ENCODE peak calls at places on chromosomes 6 and 20, in four cellular contexts. A, B, E and X are unnamed samples.

GRCh38 chr6:35485402-35485877 is 11.4 kb downstream of the TEAD3 start:
- DNase-seq in A (peak; percentile 65), B (no peak), E (no peak), X (no peak)

GRCh38 chr6:25925808-25926325 is 4.6 kb downstream of the SLC17A2 start:
- DNase-seq in E (no peak), B (no peak), A (no peak), X (no peak)

GRCh38 chr6:127186889-127187288 is 68.4 kb downstream of the RSPO3 start:
- DNase-seq in E (peak; percentile 28), A (peak; percentile 66), B (peak; percentile 78), X (no peak)

GRCh38 chr6:71080793-71081192 is 123.9 kb upstream of the B3GAT2 start:
- DNase-seq in E (no peak), B (no peak), A (no peak), X (no peak)

GRCh38 chr6:53926505-53926904 is 131.7 kb downstream of the LRRC1 start:
- DNase-seq in E (no peak), B (no peak), A (no peak), X (no peak)

GRCh38 chr6:11043961-11044711 is at the start of gene ELOVL2:
- DNase-seq in E (peak; percentile 66), A (peak; percentile 25), B (peak; percentile 47), X (peak; percentile 61)

GRCh38 chr6:22349051-22349450 is 52.2 kb upstream of the PRL start:
- DNase-seq in B (no peak), E (no peak), A (no peak), X (no peak)

GRCh38 chr20:53940883-53941546 is 129.4 kb downstream of the BCAS1 start:
- DNase-seq in E (peak; percentile 45), A (peak; percentile 84), B (peak; percentile 37), X (no peak)

GRCh38 chr6:34093206-34093605 is 52.7 kb downstream of the GRM4 start:
- DNase-seq in A (no peak), E (no peak), B (no peak), X (no peak)
- TF ChIP-seq CTCF in A (no peak), E (no peak), B (no peak), X (no peak)

GRCh38 chr6:100379386-100379785 is 85.3 kb downstream of the SIM1 start:
- DNase-seq in E (no peak), A (no peak), B (no peak), X (no peak)
- TF ChIP-seq CTCF in E (no peak), A (no peak), B (no peak), X (no peak)

DNA sequence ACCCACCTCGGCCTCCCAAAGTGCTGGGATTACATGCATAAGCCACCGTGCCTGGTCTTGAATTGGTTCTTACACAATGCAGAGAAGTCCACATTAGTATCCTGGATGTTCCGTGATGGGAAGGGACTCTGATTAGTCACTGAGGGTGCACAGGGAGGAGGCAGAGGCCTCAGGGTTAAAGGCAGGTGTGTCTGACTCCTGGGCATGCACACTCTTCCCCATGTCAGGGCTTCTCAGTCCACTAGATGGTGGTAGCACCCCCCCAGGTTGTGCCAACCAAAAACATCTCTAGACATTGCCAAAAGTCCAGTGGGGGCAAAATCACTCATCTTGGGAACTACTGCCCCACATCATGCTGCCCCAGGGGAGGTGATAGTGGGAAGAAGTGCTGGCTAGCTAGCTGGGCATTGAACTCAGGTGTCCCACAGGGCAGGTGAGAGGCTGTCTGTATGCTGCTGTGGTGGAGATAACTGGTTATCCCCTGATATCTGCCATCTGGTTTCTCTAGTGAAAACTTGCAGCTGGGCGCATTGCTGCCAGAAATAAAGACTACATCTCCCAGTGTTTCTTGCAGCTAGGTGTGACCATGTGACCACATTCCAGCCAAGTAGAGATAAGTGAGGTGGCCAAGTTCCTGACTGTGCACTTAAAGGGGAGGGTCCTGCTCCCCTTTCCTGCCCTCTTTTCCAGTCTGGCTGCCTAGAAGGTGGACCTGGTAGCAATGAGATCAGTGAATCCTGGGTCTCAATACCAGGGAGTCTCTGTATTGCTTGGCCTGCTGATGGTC is 8.4 kb upstream of the NSFL1C start:
- DNase-seq in B (no peak), A (peak; percentile 36), E (no peak), X (no peak)
- TF ChIP-seq CTCF in B (no peak), A (no peak), E (no peak), X (no peak)

GRCh38 chr20:50744143-50744792 is 12.9 kb downstream of the PARD6B start:
- DNase-seq in B (peak; percentile 43), E (no peak), A (peak; percentile 73), X (peak; percentile 37)

GRCh38 chr20:50743087-50743486 is 11.7 kb downstream of the PARD6B start:
- DNase-seq in E (no peak), A (no peak), B (no peak), X (no peak)

GRCh38 chr20:50745634-50746137 is 14.3 kb downstream of the PARD6B start:
- DNase-seq in A (no peak), B (no peak), E (no peak), X (no peak)

GRCh38 chr20:50747275-50747674 is 15.9 kb downstream of the PARD6B start:
- DNase-seq in B (no peak), E (no peak), A (no peak), X (no peak)

GRCh38 chr20:50746138-50746940 is 15.0 kb downstream of the PARD6B start:
- DNase-seq in A (peak; percentile 85), E (no peak), B (no peak), X (peak; percentile 11)
- TF ChIP-seq CTCF in A (no peak), E (no peak), B (no peak), X (no peak)

GRCh38 chr6:134230087-134230717 is 87.7 kb downstream of the SGK1 start:
- DNase-seq in B (peak; percentile 20), A (no peak), E (no peak), X (no peak)

GRCh38 chr6:134233180-134233579 is 84.7 kb downstream of the SGK1 start:
- DNase-seq in B (no peak), E (no peak), A (no peak), X (no peak)

GRCh38 chr6:134229520-134229919 is 88.4 kb downstream of the SGK1 start:
- DNase-seq in A (no peak), B (no peak), E (no peak), X (no peak)

GRCh38 chr6:134235937-134236751 is 81.8 kb downstream of the SGK1 start:
- DNase-seq in B (no peak), E (no peak), A (peak; percentile 49), X (no peak)

DNA sequence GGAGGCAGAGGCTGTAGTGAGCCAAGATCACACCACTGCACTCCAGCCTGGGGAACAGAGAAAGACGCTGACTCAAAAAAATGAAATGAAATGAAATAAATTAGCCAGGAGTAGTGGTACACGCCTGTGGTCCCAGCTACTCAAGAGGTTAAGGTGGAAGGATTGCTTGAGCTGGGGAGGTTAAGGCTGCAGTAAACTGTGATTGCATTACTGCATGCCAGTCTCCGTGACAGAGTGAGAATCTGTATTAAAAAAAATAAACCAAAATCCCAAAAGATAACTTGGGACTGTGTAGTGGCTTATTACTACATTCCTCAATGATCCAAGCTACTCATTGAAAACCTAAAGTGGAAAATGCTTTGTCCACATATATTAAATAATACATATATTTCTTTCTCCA is 87.0 kb downstream of the SGK1 start:
- DNase-seq in B (no peak), E (no peak), A (no peak), X (no peak)
- TF ChIP-seq CTCF in B (no peak), E (no peak), A (no peak), X (no peak)

GRCh38 chr6:137817219-137817618 is 49.8 kb upstream of the TNFAIP3 start:
- DNase-seq in E (no peak), B (no peak), A (no peak), X (no peak)
- TF ChIP-seq CTCF in E (no peak), B (no peak), A (no peak), X (no peak)

DNA sequence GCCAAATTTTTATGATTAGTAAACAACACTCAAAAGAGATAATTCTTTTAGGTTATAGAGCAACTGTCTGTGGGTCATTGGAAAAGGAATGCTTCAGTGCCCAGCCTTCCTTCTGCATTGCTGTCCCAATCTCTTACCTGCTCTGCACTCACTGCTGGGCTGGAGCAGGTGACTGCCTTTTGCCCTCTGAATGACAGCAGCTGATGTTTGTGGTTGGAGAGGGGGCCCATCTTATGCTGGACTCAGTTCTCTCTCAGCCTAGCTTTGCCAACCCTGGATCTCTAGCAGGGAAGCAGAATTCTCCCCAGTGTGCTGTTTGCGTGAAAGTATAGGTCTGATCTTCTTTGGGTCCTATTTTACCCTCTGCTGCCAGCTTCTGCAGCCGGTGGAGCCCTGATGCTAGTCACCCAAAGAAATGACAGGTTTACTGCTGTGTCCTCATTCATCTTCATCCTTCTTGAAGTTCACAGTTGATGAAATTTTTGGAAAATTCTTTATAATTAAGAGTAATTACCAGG is 193.5 kb downstream of the ARID1B start:
- DNase-seq in A (no peak), B (no peak), E (no peak), X (no peak)
- TF ChIP-seq CTCF in A (no peak), B (no peak), E (no peak), X (no peak)

GRCh38 chr6:23591761-23592160 is 534.3 kb upstream of the NRSN1 start:
- DNase-seq in B (no peak), A (no peak), E (no peak), X (no peak)
- TF ChIP-seq CTCF in B (no peak), A (no peak), E (no peak), X (no peak)

DNA sequence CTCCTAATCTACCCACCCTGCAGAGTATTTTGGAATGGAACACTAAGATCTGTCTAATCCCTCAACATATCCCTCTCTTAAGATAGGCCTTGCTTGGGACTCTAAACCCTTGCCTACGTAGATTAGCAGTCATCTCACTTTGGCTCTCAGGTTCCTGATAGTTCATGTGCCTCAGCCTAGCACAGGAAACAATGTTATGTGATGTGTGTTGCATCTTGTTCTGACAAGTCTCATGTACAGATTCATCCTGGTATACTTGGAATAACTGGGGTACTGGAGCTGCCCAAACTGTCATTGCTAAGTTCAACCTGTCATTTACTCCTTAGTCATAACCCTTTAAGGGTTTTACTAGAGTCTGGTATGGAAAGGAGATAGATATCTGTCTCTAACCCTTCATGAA is 34.1 kb downstream of the TREML1 start:
- DNase-seq in B (no peak), E (no peak), A (no peak), X (no peak)
- TF ChIP-seq CTCF in B (no peak), E (no peak), A (no peak), X (no peak)